ENCODE peak calls at places on chromosome 10, in nine cellular contexts. E is IMR-90, M is HCT116, T is SK-N-SH, D is mammary epithelial cell, J is neural progenitor cell, B is DND-41, Q is neuronal stem cell, R is HepG2. Y is an unnamed sample.

GRCh38 chr10:23479798-23480473 is 41.1 kb downstream of the OTUD1 start:
- DNase-seq in E (no peak), J (no peak), M (no peak), B (no peak), D (no peak), T (no peak), Q (no peak), R (no peak), Y (no peak)

GRCh38 chr10:82925547-82925946 is 1050.6 kb downstream of the NRG3 start:
- DNase-seq in J (no peak), T (no peak), D (peak; percentile 47), E (no peak), M (no peak), Q (no peak), R (no peak), B (no peak), Y (no peak)

GRCh38 chr10:113298616-113299015 is 254.2 kb upstream of the HABP2 start:
- DNase-seq in D (no peak), J (no peak), Q (no peak), B (no peak), E (no peak), R (no peak), M (no peak), T (no peak), Y (no peak)

GRCh38 chr10:69819713-69820506 is 18.2 kb downstream of the COL13A1 start:
- DNase-seq in R (no peak), B (no peak), D (no peak), M (no peak), Q (no peak), E (peak; percentile 46), T (no peak), J (no peak), Y (peak; percentile 38)

GRCh38 chr10:37269554-37270256 is 144.3 kb downstream of the ANKRD30A start:
- DNase-seq in E (no peak), M (no peak), T (no peak), R (no peak), Q (no peak), D (no peak), J (no peak), B (no peak), Y (no peak)

GRCh38 chr10:100775346-100775745 is 30.0 kb downstream of the PAX2 start:
- DNase-seq in D (no peak), T (peak; percentile 30), R (no peak), J (no peak), B (no peak), E (no peak), M (no peak), Q (no peak), Y (peak; percentile 33)

GRCh38 chr10:102710604-102711003 is 3.6 kb downstream of the ARL3 start:
- DNase-seq in D (peak; percentile 25), M (no peak), B (no peak), R (peak; percentile 67), T (no peak), Q (no peak), J (no peak), E (peak; percentile 89), Y (peak; percentile 79)

GRCh38 chr10:69318997-69319727 is 40.9 kb downstream of the HK1 start:
- DNase-seq in B (peak; percentile 63), T (peak; percentile 68), M (no peak), R (no peak), Q (no peak), E (peak; percentile 53), D (peak; percentile 44), J (peak; percentile 66), Y (peak; percentile 88)

GRCh38 chr10:30529373-30529998 is 95.5 kb downstream of the MAP3K8 start:
- DNase-seq in T (no peak), M (no peak), Q (no peak), J (no peak), R (no peak), D (no peak), E (no peak), B (peak; percentile 80), Y (no peak)

GRCh38 chr10:69864321-69864720 is 62.6 kb downstream of the COL13A1 start:
- DNase-seq in T (no peak), E (peak; percentile 93), Q (no peak), J (no peak), R (no peak), M (peak; percentile 66), D (peak; percentile 92), B (no peak), Y (peak; percentile 99)

GRCh38 chr10:91389636-91390512 is 20.3 kb upstream of the HECTD2 start:
- DNase-seq in E (peak; percentile 71), T (peak; percentile 31), D (peak; percentile 36), B (peak; percentile 26), Q (peak; percentile 47), M (peak; percentile 37), J (peak; percentile 84), R (peak; percentile 54), Y (peak; percentile 81)

GRCh38 chr10:67077376-67077775 is 151.5 kb downstream of the LRRTM3 start:
- DNase-seq in J (no peak), Q (no peak), B (no peak), E (no peak), M (no peak), D (no peak), T (no peak), R (no peak), Y (no peak)

GRCh38 chr10:48727866-48728265 is 43.2 kb downstream of the WDFY4 start:
- DNase-seq in R (no peak), J (no peak), E (no peak), M (no peak), B (no peak), Q (no peak), D (no peak), T (no peak), Y (no peak)

GRCh38 chr10:122323941-122324675 is 50.4 kb upstream of the PLEKHA1 start:
- DNase-seq in M (no peak), E (no peak), Q (no peak), T (no peak), R (no peak), J (no peak), B (no peak), D (peak; percentile 91), Y (peak; percentile 88)

GRCh38 chr10:27052646-27053045 is 47.6 kb downstream of the ANKRD26 start:
- DNase-seq in D (no peak), J (no peak), B (no peak), M (no peak), Q (no peak), R (no peak), E (no peak), T (no peak), Y (no peak)

GRCh38 chr10:117544729-117545140 is 2.2 kb downstream of the EMX2 start:
- DNase-seq in B (no peak), J (peak; percentile 61), R (no peak), D (no peak), T (no peak), Q (no peak), E (no peak), M (no peak), Y (peak; percentile 57)

GRCh38 chr10:129455625-129456024 is 11.4 kb upstream of the MGMT start:
- DNase-seq in Q (no peak), E (no peak), T (no peak), R (no peak), M (no peak), J (no peak), D (no peak), B (no peak), Y (no peak)

GRCh38 chr10:87565010-87565409 is 60.3 kb downstream of the MINPP1 start:
- DNase-seq in E (no peak), D (no peak), J (no peak), R (no peak), B (no peak), Q (no peak), M (no peak), T (no peak), Y (no peak)

GRCh38 chr10:18222870-18223269 is 82.6 kb downstream of the CACNB2 start:
- DNase-seq in Q (no peak), E (no peak), B (no peak), M (no peak), D (no peak), R (no peak), T (no peak), J (no peak), Y (no peak)

GRCh38 chr10:75658915-75659314 is 227.5 kb downstream of the LRMDA start:
- DNase-seq in T (no peak), M (no peak), J (no peak), E (no peak), D (no peak), B (no peak), R (no peak), Q (no peak), Y (no peak)

GRCh38 chr10:21293518-21294356 is 231.7 kb downstream of the SKIDA1 start:
- DNase-seq in J (peak; percentile 64), Q (peak; percentile 27), B (no peak), T (no peak), D (no peak), M (no peak), E (no peak), R (no peak), Y (no peak)
- H3K9ac ChIP-seq in J (no peak overlapping the region), Q (no peak overlapping the region), B (no peak overlapping the region), T (peak overlapping the region; percentile 35), D (no peak overlapping the region), M (peak overlapping the region; percentile 19), E (peak overlapping the region; percentile 12), R (no peak overlapping the region), Y (no peak overlapping the region)

GRCh38 chr10:107701947-107702346 is 537.4 kb upstream of the SORCS1 start:
- DNase-seq in J (no peak), T (no peak), R (no peak), M (no peak), Q (no peak), D (no peak), B (no peak), E (peak; percentile 7), Y (peak; percentile 43)
- H3K4me2 ChIP-seq in J (no peak overlapping the region), T (no peak overlapping the region), R (no peak overlapping the region), M (no peak overlapping the region), Q (no peak overlapping the region), D (no peak overlapping the region), B (no peak overlapping the region), E (no peak overlapping the region), Y (no peak overlapping the region)

DNA sequence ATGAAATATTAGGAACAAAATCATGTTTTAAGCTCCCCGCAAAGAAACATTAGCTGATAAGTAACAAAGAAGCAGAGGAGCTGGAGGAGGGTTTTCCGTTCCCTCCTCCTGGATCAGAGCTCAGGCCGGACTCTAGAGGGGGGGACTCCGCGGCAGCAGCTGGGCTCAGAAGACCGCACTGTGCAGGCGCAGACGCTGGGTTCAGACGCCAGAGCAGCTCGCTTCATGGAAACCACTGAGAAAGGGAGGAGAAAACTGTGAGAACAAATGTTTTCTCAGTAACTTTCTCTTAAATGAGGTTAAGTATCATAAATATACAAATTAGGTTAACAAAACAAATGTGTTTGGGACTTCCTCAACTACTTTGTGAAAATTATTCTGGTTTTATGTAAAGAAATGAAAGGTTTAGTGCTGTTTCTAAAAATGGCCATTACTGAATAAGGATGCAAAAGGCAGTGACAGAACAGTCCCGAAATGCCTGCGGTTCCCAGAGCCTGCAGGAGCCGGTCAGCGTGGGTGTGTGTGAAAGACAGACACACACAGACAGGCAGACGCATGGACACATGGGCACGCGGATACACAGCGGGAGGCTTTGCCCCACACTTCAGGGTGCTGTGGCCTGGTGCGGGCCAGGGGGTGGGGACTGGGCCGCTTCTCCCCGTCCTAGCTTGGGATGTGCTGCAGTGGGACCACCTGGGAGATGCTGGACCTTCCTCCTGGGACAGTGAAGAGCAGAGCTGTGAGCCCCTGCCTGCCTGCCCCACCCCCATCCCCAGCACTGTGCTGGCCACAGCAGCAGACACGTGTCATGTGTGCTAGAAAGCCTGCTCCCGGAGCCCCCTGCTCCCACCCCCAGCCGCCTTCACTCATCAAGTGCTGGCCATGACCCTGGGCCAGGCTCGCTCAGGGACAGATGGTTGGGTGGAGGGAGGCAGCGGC is 20.3 kb upstream of the ADGRA1 start:
- DNase-seq in E (no peak), J (no peak), Q (no peak), R (no peak), B (no peak), D (no peak), T (no peak), M (no peak), Y (no peak)
- H3K9ac ChIP-seq in E (no peak overlapping the region), J (no peak overlapping the region), Q (peak overlapping the region; percentile 81), R (no peak overlapping the region), B (no peak overlapping the region), D (no peak overlapping the region), T (no peak overlapping the region), M (no peak overlapping the region), Y (no peak overlapping the region)

GRCh38 chr10:104317195-104318095 is 20.8 kb downstream of the ITPRIP start:
- DNase-seq in B (no peak), R (no peak), D (peak; percentile 73), E (peak; percentile 81), M (no peak), J (no peak), T (no peak), Q (no peak), Y (peak; percentile 88)
- H3K4me2 ChIP-seq in B (no peak overlapping the region), R (no peak overlapping the region), D (no peak overlapping the region), E (peak overlapping the region; percentile 69), M (peak overlapping the region; percentile 13), J (peak overlapping the region; percentile 34), T (peak overlapping the region; percentile 13), Q (no peak overlapping the region), Y (peak overlapping the region; percentile 46)